ENCODE peak calls at places on chromosomes 11 and 22, in six cellular contexts. E, R, X, D, S and I are unnamed samples.

GRCh38 chr11:132977241-132977640 is 555.1 kb downstream of the OPCML start:
- DNase-seq in S (no peak), R (no peak), D (no peak), X (no peak), E (no peak), I (no peak)

GRCh38 chr11:104462346-104462745 is 298.4 kb upstream of the PDGFD start:
- DNase-seq in R (no peak), X (no peak), S (no peak), E (no peak), D (no peak), I (no peak)

GRCh38 chr11:59755701-59756495 is 722 bp downstream of the STX3 start:
- DNase-seq in S (peak), D (peak), R (peak), X (no peak), E (peak), I (peak)

GRCh38 chr11:3747704-3748103 is 49.6 kb downstream of the NUP98 start:
- DNase-seq in X (no peak), D (no peak), R (peak), S (no peak), E (no peak), I (no peak)

GRCh38 chr11:118870396-118871343 is 13.0 kb upstream of the CXCR5 start:
- DNase-seq in R (no peak), E (no peak), D (peak), S (peak), X (no peak), I (peak)

GRCh38 chr22:40487663-40488249 is 117.4 kb downstream of the SGSM3 start:
- DNase-seq in X (no peak), R (no peak), E (no peak), S (no peak), D (no peak), I (no peak)

GRCh38 chr11:62839050-62840015 is at the start of gene WDR74:
- DNase-seq in R (peak), X (peak), D (peak), S (peak), E (peak), I (peak)

GRCh38 chr11:69888671-69889076 is 69.5 kb upstream of the FGF3 start:
- DNase-seq in D (peak), E (peak), S (peak), X (peak), R (peak), I (no peak)